ENCODE peak calls at places on chromosome 18, in nine cellular contexts. E is sigmoid colon; Y is stimulated activated naive B cell treated with anti-CD40 and anti-IgM and Interleukin-4, amounts not matched to agents 10 μg/mL and 1 μg/mL and 100 μg/mL, for 72 hours; C is GM19239; A is hepatocyte; O is adrenal gland; N is H7; W is Caki2; U is AG04450. M is an unnamed sample.

GRCh38 chr18:453399-453798 is 47.1 kb downstream of the COLEC12 start:
- DNase-seq in E (no peak), Y (no peak), C (no peak), A (no peak), O (no peak), N (no peak), W (no peak), U (no peak), M (no peak)

GRCh38 chr18:25516121-25516520 is 164.2 kb upstream of the ZNF521 start:
- DNase-seq in E (no peak), Y (no peak), C (no peak), A (no peak), O (no peak), N (no peak), W (no peak), U (no peak), M (no peak)

GRCh38 chr18:62852851-62853250 is 137.5 kb downstream of the PHLPP1 start:
- DNase-seq in E (no peak), Y (no peak), C (no peak), A (no peak), O (no peak), N (no peak), W (no peak), U (no peak), M (no peak)

GRCh38 chr18:3593381-3593903 is 143.5 kb downstream of the TGIF1 start:
- DNase-seq in E (no peak), Y (no peak), C (no peak), A (no peak), O (peak), N (no peak), W (peak), U (no peak), M (no peak)

GRCh38 chr18:25102657-25103056 is 249.3 kb downstream of the ZNF521 start:
- DNase-seq in E (no peak), Y (no peak), C (no peak), A (no peak), O (no peak), N (no peak), W (no peak), U (no peak), M (no peak)

GRCh38 chr18:47296462-47296861 is 45.0 kb upstream of the SKOR2 start:
- DNase-seq in E (no peak), Y (no peak), C (no peak), A (no peak), O (no peak), N (no peak), W (no peak), U (no peak), M (no peak)

GRCh38 chr18:2223859-2224258 is 347.4 kb downstream of the METTL4 start:
- DNase-seq in E (no peak), Y (no peak), C (no peak), A (peak), O (peak), N (peak), W (peak), U (no peak), M (peak)

GRCh38 chr18:79375441-79375840 is 20.3 kb upstream of the NFATC1 start:
- DNase-seq in E (no peak), Y (no peak), C (no peak), A (no peak), O (no peak), N (no peak), W (no peak), U (no peak), M (no peak)

GRCh38 chr18:67428805-67429204 is 87.7 kb downstream of the DSEL start:
- DNase-seq in E (no peak), Y (no peak), C (no peak), A (peak), O (no peak), N (no peak), W (no peak), U (no peak), M (no peak)

GRCh38 chr18:60235164-60235563 is 137.4 kb downstream of the MC4R start:
- DNase-seq in E (no peak), Y (no peak), C (no peak), A (no peak), O (no peak), N (peak), W (no peak), U (no peak), M (no peak)

GRCh38 chr18:41809652-41810051 is 145.4 kb upstream of the PIK3C3 start:
- DNase-seq in E (no peak), Y (no peak), C (no peak), A (no peak), O (no peak), N (no peak), W (no peak), U (no peak), M (no peak)

GRCh38 chr18:50862401-50862800 is 16.5 kb upstream of the ME2 start:
- DNase-seq in E (no peak), Y (no peak), C (no peak), A (no peak), O (no peak), N (no peak), W (no peak), U (no peak), M (peak)

GRCh38 chr18:44541159-44541558 is 139.5 kb upstream of the SETBP1 start:
- DNase-seq in E (no peak), Y (no peak), C (no peak), A (no peak), O (no peak), N (no peak), W (no peak), U (no peak), M (no peak)

GRCh38 chr18:57544958-57545661 is 41.4 kb downstream of the FECH start:
- DNase-seq in E (no peak), Y (no peak), C (no peak), A (no peak), O (no peak), N (no peak), W (no peak), U (no peak), M (peak)

GRCh38 chr18:78739843-78740677 is 239.6 kb upstream of the SALL3 start:
- DNase-seq in E (no peak), Y (no peak), C (no peak), A (no peak), O (no peak), N (no peak), W (no peak), U (no peak), M (no peak)

GRCh38 chr18:1784113-1784512 is 787.2 kb downstream of the METTL4 start:
- DNase-seq in E (no peak), Y (no peak), C (no peak), A (no peak), O (no peak), N (no peak), W (no peak), U (no peak), M (no peak)

GRCh38 chr18:77147418-77147852 is 14.9 kb upstream of the MBP start:
- DNase-seq in E (peak), Y (peak), C (no peak), A (no peak), O (no peak), N (no peak), W (no peak), U (no peak), M (no peak)

GRCh38 chr18:27033722-27034121 is 151.4 kb downstream of the CHST9 start:
- DNase-seq in E (no peak), Y (no peak), C (no peak), A (no peak), O (no peak), N (no peak), W (no peak), U (no peak), M (no peak)

GRCh38 chr18:35695384-35695783 is 113.8 kb downstream of the GALNT1 start:
- DNase-seq in E (no peak), Y (no peak), C (no peak), A (no peak), O (no peak), N (no peak), W (no peak), U (no peak), M (no peak)

GRCh38 chr18:59286341-59286740 is 13.1 kb upstream of the RAX start:
- DNase-seq in E (no peak), Y (no peak), C (no peak), A (no peak), O (no peak), N (no peak), W (no peak), U (no peak), M (no peak)

GRCh38 chr18:69974365-69974764 is 26.7 kb upstream of the CD226 start:
- DNase-seq in E (no peak), Y (no peak), C (no peak), A (no peak), O (no peak), N (no peak), W (no peak), U (no peak), M (no peak)

GRCh38 chr18:22285299-22286140 is 116.1 kb downstream of the GATA6 start:
- DNase-seq in E (no peak), Y (no peak), C (no peak), A (no peak), O (no peak), N (no peak), W (no peak), U (no peak), M (no peak)

GRCh38 chr18:73826098-73826497 is 321.5 kb downstream of the FBXO15 start:
- DNase-seq in E (no peak), Y (no peak), C (no peak), A (no peak), O (no peak), N (no peak), W (no peak), U (peak), M (no peak)